ENCODE peak calls at places on chromosomes 5 and 9, in five cellular contexts. B, D, L, V and K are unnamed samples.

GRCh38 chr5:124659798-124660197 is 86.6 kb downstream of the ZNF608 start:
- DNase-seq in L (no peak), V (no peak), D (no peak), B (no peak), K (no peak)

GRCh38 chr5:100595152-100595811 is 60.1 kb downstream of the FAM174A start:
- DNase-seq in V (peak), B (no peak), D (peak), L (no peak), K (peak)

GRCh38 chr9:76400534-76401096 is 6.4 kb upstream of the RFK start:
- DNase-seq in B (no peak), L (no peak), V (no peak), D (no peak), K (no peak)

GRCh38 chr9:132511191-132511999 is 71.0 kb upstream of the BARHL1 start:
- DNase-seq in D (no peak), B (no peak), V (no peak), L (no peak), K (no peak)

GRCh38 chr9:30995951-30996738 is 1388.3 kb upstream of the ACO1 start:
- DNase-seq in L (no peak), D (no peak), B (no peak), V (no peak), K (no peak)

GRCh38 chr5:33537240-33537639 is 96.5 kb downstream of the TARS1 start:
- DNase-seq in L (no peak), D (no peak), B (no peak), V (no peak), K (no peak)

GRCh38 chr5:168147536-168148460 is 143.6 kb upstream of the WWC1 start:
- DNase-seq in L (no peak), V (peak), D (no peak), B (no peak), K (no peak)

GRCh38 chr5:151571270-151572173 is 19.6 kb downstream of the FAT2 start:
- DNase-seq in L (no peak), D (no peak), B (no peak), V (no peak), K (no peak)

GRCh38 chr5:137264573-137264972 is 234.6 kb downstream of the SPOCK1 start:
- DNase-seq in D (no peak), B (no peak), L (no peak), V (peak), K (no peak)